ENCODE peak calls at places on chromosomes 11 and 22, in nine cellular contexts. N is cardiac muscle cell, U is testis, D is AG04450, E is GM12865, C is fibroblast of mammary gland, P is right lobe of liver, I is pancreas, Q is fibroblast of lung. R is an unnamed sample.

GRCh38 chr11:108115495-108116140 is 5.7 kb upstream of the ACAT1 start:
- DNase-seq in N (peak), U (peak), D (peak), E (no peak), C (peak), P (peak), I (peak), Q (peak), R (peak)

GRCh38 chr11:7936615-7937014 is 4.9 kb downstream of the OR10A3 start:
- DNase-seq in N (no peak), U (peak), D (no peak), E (no peak), C (no peak), P (no peak), I (peak), Q (no peak), R (peak)

GRCh38 chr11:125935629-125936199 is 10.1 kb upstream of the VSIG10L2 start:
- DNase-seq in N (peak), U (no peak), D (no peak), E (no peak), C (peak), P (no peak), I (no peak), Q (no peak), R (no peak)

GRCh38 chr11:39668640-39669039 is 1790.8 kb downstream of the LRRC4C start:
- DNase-seq in N (no peak), U (no peak), D (peak), E (no peak), C (no peak), P (no peak), I (no peak), Q (peak), R (peak)

GRCh38 chr11:94034207-94034606 is 13.1 kb downstream of the HEPHL1 start:
- DNase-seq in N (no peak), U (no peak), D (no peak), E (no peak), C (no peak), P (no peak), I (no peak), Q (peak), R (no peak)

GRCh38 chr11:124758355-124759267 is 3.5 kb downstream of the ESAM start:
- DNase-seq in N (peak), U (peak), D (no peak), E (peak), C (peak), P (peak), I (peak), Q (peak), R (no peak)

GRCh38 chr22:49789289-49790141 is 38.2 kb downstream of the BRD1 start:
- DNase-seq in N (peak), U (no peak), D (no peak), E (no peak), C (peak), P (no peak), I (no peak), Q (no peak), R (no peak)

GRCh38 chr11:130219148-130219547 is 59.6 kb downstream of the ST14 start:
- DNase-seq in N (no peak), U (no peak), D (no peak), E (no peak), C (no peak), P (no peak), I (no peak), Q (no peak), R (no peak)

GRCh38 chr11:3971756-3972404 is 116.4 kb downstream of the STIM1 start:
- DNase-seq in N (peak), U (no peak), D (no peak), E (peak), C (peak), P (no peak), I (no peak), Q (no peak), R (no peak)

GRCh38 chr11:67504950-67505561 is at the start of gene PITPNM1:
- DNase-seq in N (peak), U (peak), D (no peak), E (peak), C (no peak), P (peak), I (peak), Q (peak), R (no peak)

GRCh38 chr11:15665368-15665871 is 550.7 kb downstream of the INSC start:
- DNase-seq in N (peak), U (no peak), D (no peak), E (no peak), C (peak), P (no peak), I (no peak), Q (peak), R (no peak)

GRCh38 chr22:50261615-50262459 is at the start of gene MAPK12:
- DNase-seq in N (peak), U (no peak), D (no peak), E (peak), C (peak), P (no peak), I (no peak), Q (peak), R (no peak)

GRCh38 chr11:67054851-67055523 is 1.7 kb upstream of the RHOD start:
- DNase-seq in N (peak), U (peak), D (no peak), E (no peak), C (peak), P (peak), I (peak), Q (peak), R (no peak)

GRCh38 chr11:65448074-65448417 is 25.4 kb downstream of the NEAT1 start:
- DNase-seq in N (peak), U (no peak), D (no peak), E (no peak), C (peak), P (no peak), I (no peak), Q (no peak), R (no peak)

GRCh38 chr22:49892226-49892899 is 25.9 kb downstream of the ALG12 start:
- DNase-seq in N (no peak), U (no peak), D (no peak), E (no peak), C (no peak), P (no peak), I (no peak), Q (no peak), R (no peak)

GRCh38 chr11:9405721-9406120 is 21.3 kb downstream of the IPO7 start:
- DNase-seq in N (no peak), U (no peak), D (no peak), E (no peak), C (peak), P (no peak), I (no peak), Q (no peak), R (no peak)

GRCh38 chr11:94773842-94774241 is 5.7 kb downstream of the AMOTL1 start:
- DNase-seq in N (no peak), U (no peak), D (no peak), E (no peak), C (no peak), P (no peak), I (no peak), Q (no peak), R (no peak)

GRCh38 chr11:44971185-44971584 is 20.5 kb upstream of the TP53I11 start:
- DNase-seq in N (peak), U (no peak), D (no peak), E (no peak), C (no peak), P (no peak), I (no peak), Q (no peak), R (no peak)

GRCh38 chr11:116871248-116871647 is 33.8 kb upstream of the APOA1 start:
- DNase-seq in N (peak), U (no peak), D (no peak), E (no peak), C (peak), P (no peak), I (no peak), Q (peak), R (no peak)

GRCh38 chr11:126465573-126466287 is 110.2 kb downstream of the ST3GAL4 start:
- DNase-seq in N (no peak), U (peak), D (no peak), E (peak), C (no peak), P (no peak), I (no peak), Q (no peak), R (no peak)

GRCh38 chr11:115391598-115391997 is 112.6 kb downstream of the CADM1 start:
- DNase-seq in N (no peak), U (no peak), D (no peak), E (no peak), C (no peak), P (no peak), I (no peak), Q (peak), R (no peak)

GRCh38 chr22:18109410-18110193 is 1.0 kb upstream of the TUBA8 start:
- DNase-seq in N (no peak), U (no peak), D (no peak), E (peak), C (no peak), P (no peak), I (no peak), Q (no peak), R (no peak)

GRCh38 chr22:27226666-27227065 is 569.3 kb downstream of the MIAT start:
- DNase-seq in N (no peak), U (no peak), D (no peak), E (no peak), C (no peak), P (no peak), I (no peak), Q (peak), R (no peak)

GRCh38 chr11:32792111-32792947 is 2.1 kb downstream of the CCDC73 start:
- DNase-seq in N (no peak), U (no peak), D (no peak), E (no peak), C (no peak), P (no peak), I (no peak), Q (no peak), R (no peak)

GRCh38 chr11:123478352-123478986 is 48.4 kb downstream of the GRAMD1B start:
- DNase-seq in N (peak), U (peak), D (peak), E (peak), C (peak), P (no peak), I (peak), Q (peak), R (no peak)

GRCh38 chr11:114039551-114039950 is 20.0 kb upstream of the ZBTB16 start:
- DNase-seq in N (no peak), U (no peak), D (no peak), E (no peak), C (peak), P (no peak), I (no peak), Q (no peak), R (no peak)
- H3K4me3 ChIP-seq in N (no peak), U (no peak), D (no peak), E (no peak), C (no peak), P (no peak), I (no peak), Q (no peak), R (no peak)

GRCh38 chr11:71499125-71499524 is 27.9 kb upstream of the KRTAP5-7 start:
- DNase-seq in N (no peak), U (no peak), D (no peak), E (no peak), C (no peak), P (no peak), I (no peak), Q (peak), R (no peak)

GRCh38 chr11:71499546-71499945 is 27.5 kb upstream of the KRTAP5-7 start:
- DNase-seq in N (no peak), U (no peak), D (no peak), E (no peak), C (no peak), P (peak), I (no peak), Q (peak), R (no peak)

GRCh38 chr11:71498091-71498490 is 29.0 kb upstream of the KRTAP5-7 start:
- DNase-seq in N (no peak), U (peak), D (no peak), E (no peak), C (no peak), P (peak), I (no peak), Q (no peak), R (no peak)

GRCh38 chr11:71495286-71496090 is 31.6 kb upstream of the KRTAP5-7 start:
- DNase-seq in N (no peak), U (peak), D (no peak), E (no peak), C (no peak), P (peak), I (no peak), Q (no peak), R (no peak)

DNA sequence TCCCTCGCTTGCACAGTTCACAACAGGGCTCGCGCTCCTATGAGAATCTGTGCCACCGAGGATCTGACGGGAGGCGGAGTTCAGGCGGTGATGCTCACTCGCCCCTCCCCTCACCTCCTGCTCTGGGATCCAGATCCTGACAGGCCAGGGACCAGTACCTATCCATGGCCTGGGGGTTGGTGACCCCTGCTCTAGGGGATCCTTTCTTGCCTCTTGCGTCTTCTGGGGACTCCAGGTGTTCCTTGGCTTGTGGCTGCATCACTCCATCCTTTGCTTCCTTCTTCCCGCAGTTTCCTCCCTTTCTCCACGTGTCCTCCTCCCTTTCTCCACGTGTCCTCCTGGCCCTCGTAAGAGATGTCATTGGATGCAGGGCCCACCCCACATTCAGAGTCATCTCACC is 30.6 kb upstream of the KRTAP5-7 start:
- DNase-seq in N (no peak), U (peak), D (no peak), E (no peak), C (no peak), P (no peak), I (no peak), Q (no peak), R (no peak)
- TF ChIP-seq CTCF in N (no peak), U (no peak), D (no peak), E (no peak), C (no peak), P (no peak), I (no peak), Q (no peak), R (no peak)

GRCh38 chr22:45253039-45253641 is 12.4 kb upstream of the KIAA0930 start:
- DNase-seq in N (no peak), U (no peak), D (no peak), E (no peak), C (no peak), P (no peak), I (no peak), Q (no peak), R (no peak)
- H3K4me3 ChIP-seq in N (no peak), U (no peak), D (no peak), E (no peak), C (no peak), P (no peak), I (no peak), Q (no peak), R (no peak)

DNA sequence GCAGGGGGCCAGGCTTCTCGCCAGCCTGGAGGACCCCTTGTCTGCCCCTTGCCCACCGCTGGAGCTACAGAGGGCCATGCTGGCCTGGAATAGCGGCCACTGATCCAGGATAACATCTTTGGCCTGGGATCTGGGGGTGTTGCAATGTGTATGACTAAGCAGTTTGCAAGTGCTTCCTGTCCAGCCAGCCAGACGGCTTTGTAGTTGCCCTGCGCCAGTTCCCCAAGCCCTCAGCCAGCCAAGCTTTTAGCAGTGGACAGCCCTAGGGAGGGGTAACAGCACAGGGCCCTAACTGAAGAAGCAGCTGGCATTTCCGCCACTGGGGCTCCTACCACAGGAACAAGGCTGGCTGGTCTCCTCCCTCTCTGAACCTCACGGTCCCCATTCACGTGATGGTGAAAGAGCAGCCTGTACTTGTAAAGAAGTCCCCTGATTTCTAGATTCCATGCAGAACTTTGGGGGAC is 32.1 kb downstream of the UQCR10 start:
- DNase-seq in N (peak), U (peak), D (peak), E (no peak), C (peak), P (peak), I (peak), Q (peak), R (peak)
- TF ChIP-seq CTCF in N (no peak), U (no peak), D (no peak), E (no peak), C (no peak), P (peak), I (no peak), Q (no peak), R (no peak)

GRCh38 chr22:41242396-41243117 is 1.8 kb upstream of the CHADL start:
- DNase-seq in N (no peak), U (no peak), D (no peak), E (no peak), C (no peak), P (no peak), I (no peak), Q (no peak), R (no peak)
- H3K4me3 ChIP-seq in N (no peak), U (no peak), D (no peak), E (no peak), C (no peak), P (no peak), I (no peak), Q (no peak), R (no peak)

GRCh38 chr11:30131535-30131934 is 99.3 kb upstream of the FSHB start:
- DNase-seq in N (no peak), U (peak), D (no peak), E (peak), C (no peak), P (no peak), I (no peak), Q (no peak), R (no peak)
- TF ChIP-seq CTCF in N (no peak), U (no peak), D (no peak), E (peak), C (no peak), P (no peak), I (peak), Q (no peak), R (peak)

GRCh38 chr11:63920126-63920869 is 3.3 kb upstream of the RCOR2 start:
- DNase-seq in N (peak), U (peak), D (no peak), E (no peak), C (no peak), P (no peak), I (peak), Q (no peak), R (no peak)
- H3K4me3 ChIP-seq in N (no peak), U (peak), D (no peak), E (no peak), C (no peak), P (no peak), I (no peak), Q (no peak), R (no peak)

R was measured in kidney epithelial cell.